ENCODE peak calls at places on chromosomes 12 and 14, in ten cellular contexts. A is hepatic stellate cell; N is H9; W is activated naive CD4-positive, alpha-beta T cell; Y is astrocyte of the cerebellum; E is T-cell; I is HAP-1; L is mesenteric fat pad; R is stimulated activated CD4-positive, alpha-beta T cell treated with anti-CD3 and anti-CD28 coated beads, Interleukin-1b, Interleukin-23, amount 100 ng/mL, for 24 hours; V is activated CD4-positive, alpha-beta T cell treated with anti-CD3 and anti-CD28 coated beads for 48 hours. X is an unnamed sample.

GRCh38 chr14:99124482-99125104 is 147.4 kb downstream of the BCL11B start:
- DNase-seq in E (no peak), R (no peak), W (no peak), I (no peak), V (no peak), A (no peak), Y (no peak), L (peak; percentile 88), N (no peak), X (no peak)

GRCh38 chr14:35403085-35403396 is 1.5 kb downstream of the NFKBIA start:
- DNase-seq in E (no peak), I (no peak), N (no peak), W (no peak), R (no peak), V (peak; percentile 68), A (no peak), L (peak; percentile 90), Y (no peak), X (peak; percentile 43)

GRCh38 chr12:90999946-91000345 is 4.8 kb downstream of the EPYC start:
- DNase-seq in I (no peak), R (no peak), V (no peak), E (no peak), L (no peak), Y (no peak), A (no peak), N (no peak), W (no peak), X (no peak)

GRCh38 chr12:24778486-24779304 is 170.2 kb downstream of the BCAT1 start:
- DNase-seq in E (no peak), R (no peak), V (no peak), A (no peak), Y (peak; percentile 58), N (no peak), I (peak; percentile 11), W (no peak), L (no peak), X (no peak)

GRCh38 chr14:100307215-100308111 is 1.2 kb upstream of the SLC25A29 start:
- DNase-seq in I (peak; percentile 46), N (no peak), W (no peak), E (no peak), A (no peak), R (no peak), Y (no peak), V (no peak), L (no peak), X (no peak)

GRCh38 chr12:57688931-57689330 is 5.0 kb upstream of the OS9 start:
- DNase-seq in I (no peak), R (no peak), A (no peak), W (no peak), V (no peak), L (no peak), E (no peak), N (no peak), Y (no peak), X (no peak)

GRCh38 chr12:116187158-116187511 is 90.4 kb downstream of the MED13L start:
- DNase-seq in L (no peak), V (no peak), W (no peak), N (no peak), R (no peak), E (no peak), I (no peak), A (no peak), Y (no peak), X (no peak)

GRCh38 chr12:94071258-94071657 is 77.1 kb upstream of the PLXNC1 start:
- DNase-seq in V (no peak), W (no peak), N (no peak), L (no peak), R (no peak), E (no peak), A (no peak), I (no peak), Y (no peak), X (no peak)

GRCh38 chr12:11347810-11348209 is 37.6 kb upstream of the PRB4 start:
- DNase-seq in Y (no peak), I (no peak), E (no peak), A (no peak), L (no peak), W (no peak), R (no peak), N (no peak), V (no peak), X (no peak)

GRCh38 chr12:68612245-68612644 is 1.5 kb downstream of the RAP1B start:
- DNase-seq in R (no peak), E (no peak), Y (no peak), I (no peak), W (no peak), N (no peak), V (no peak), A (no peak), L (no peak), X (no peak)

GRCh38 chr14:87149583-87150354 is 843.2 kb downstream of the GALC start:
- DNase-seq in Y (peak; percentile 43), R (no peak), I (no peak), W (no peak), V (no peak), L (no peak), E (no peak), A (no peak), N (peak; percentile 85), X (no peak)

GRCh38 chr12:53743277-53744129 is 8.3 kb downstream of the CISTR start:
- DNase-seq in L (no peak), E (peak; percentile 49), R (peak; percentile 13), W (peak; percentile 42), I (peak; percentile 75), A (peak; percentile 86), V (peak; percentile 69), N (peak; percentile 82), Y (peak; percentile 16), X (peak; percentile 51)

GRCh38 chr14:80714489-80714888 is 227.0 kb downstream of the CEP128 start:
- DNase-seq in Y (no peak), L (no peak), I (no peak), V (no peak), W (no peak), R (no peak), A (no peak), N (no peak), E (no peak), X (no peak)

GRCh38 chr14:100880271-100881101 is 23.0 kb downstream of the RTL1 start:
- DNase-seq in A (no peak), E (no peak), L (no peak), V (no peak), W (no peak), R (no peak), I (no peak), Y (no peak), N (no peak), X (no peak)

GRCh38 chr14:93285048-93285447 is 47.8 kb downstream of the BTBD7 start:
- DNase-seq in A (no peak), I (no peak), N (no peak), W (no peak), Y (peak; percentile 32), L (no peak), R (no peak), E (no peak), V (no peak), X (no peak)

GRCh38 chr14:56555921-56556570 is 23.6 kb upstream of the TMEM260 start:
- DNase-seq in A (no peak), E (no peak), W (no peak), I (no peak), Y (peak; percentile 15), N (no peak), L (no peak), R (no peak), V (no peak), X (no peak)

GRCh38 chr12:21819236-21819635 is 44.7 kb upstream of the KCNJ8 start:
- DNase-seq in L (no peak), N (no peak), I (no peak), W (no peak), V (no peak), R (no peak), E (no peak), Y (no peak), A (peak; percentile 11), X (no peak)

GRCh38 chr14:77372304-77372841 is 4.5 kb downstream of the TMED8 start:
- DNase-seq in A (peak; percentile 11), N (no peak), Y (peak; percentile 38), E (no peak), V (no peak), R (no peak), L (no peak), I (no peak), W (no peak), X (no peak)

GRCh38 chr14:21860172-21860571 is 186.6 kb upstream of the OR4E1 start:
- DNase-seq in E (peak; percentile 20), A (no peak), Y (no peak), W (no peak), R (no peak), L (no peak), N (peak; percentile 57), I (peak; percentile 40), V (peak; percentile 60), X (peak; percentile 6)

GRCh38 chr14:72513994-72514659 is 379.8 kb downstream of the DPF3 start:
- DNase-seq in R (no peak), V (no peak), I (no peak), W (no peak), A (peak; percentile 54), Y (peak; percentile 40), E (no peak), L (no peak), N (peak; percentile 43), X (no peak)

GRCh38 chr12:62622177-62622576 is 155.6 kb downstream of the MON2 start:
- DNase-seq in L (no peak), V (no peak), Y (no peak), R (no peak), N (no peak), E (no peak), I (no peak), W (no peak), A (no peak), X (no peak)

GRCh38 chr14:104333903-104334811 is 195.8 kb downstream of the KIF26A start:
- DNase-seq in R (no peak), I (no peak), L (peak; percentile 79), W (no peak), E (no peak), N (no peak), Y (no peak), A (no peak), V (no peak), X (no peak)

GRCh38 chr12:70815866-70816470 is 104.6 kb downstream of the PTPRR start:
- DNase-seq in I (no peak), L (no peak), N (no peak), Y (no peak), R (no peak), V (no peak), A (no peak), E (no peak), W (no peak), X (no peak)

GRCh38 chr12:47824198-47824597 is 4.5 kb upstream of the HDAC7 start:
- DNase-seq in N (no peak), W (no peak), Y (no peak), V (no peak), I (no peak), E (peak; percentile 44), L (no peak), R (no peak), A (no peak), X (no peak)

GRCh38 chr14:22472935-22473854 is 115.8 kb downstream of the DAD1 start:
- DNase-seq in V (no peak), L (no peak), Y (peak; percentile 67), N (peak; percentile 57), E (peak; percentile 6), R (no peak), I (peak; percentile 65), A (peak; percentile 11), W (no peak), X (no peak)

GRCh38 chr12:6867407-6868210 is at the start of gene TPI1:
- DNase-seq in R (no peak), N (peak; percentile 90), W (peak; percentile 70), L (peak; percentile 96), E (peak; percentile 50), I (peak; percentile 88), V (peak; percentile 84), A (peak; percentile 91), Y (peak; percentile 33), X (peak; percentile 69)

GRCh38 chr14:74593241-74593985 is 18.6 kb downstream of the LTBP2 start:
- DNase-seq in E (no peak), A (peak; percentile 50), V (no peak), R (no peak), W (no peak), I (no peak), N (no peak), L (no peak), Y (no peak), X (no peak)

GRCh38 chr12:1220127-1221092 is 229.4 kb downstream of the ERC1 start:
- DNase-seq in Y (no peak), W (no peak), L (no peak), N (no peak), R (no peak), I (no peak), A (no peak), E (no peak), V (no peak), X (no peak)